ENCODE peak calls at places on chromosomes 1 and 21, in six cellular contexts. A is suprapubic skin, C is lung, G is psoas muscle, D is IMR-90, U is sigmoid colon. N is an unnamed sample. For H3K4me1, the result is how much of the 10 kb centered on the place peaks cover.

GRCh38 chr1:48851638-48852037 is 74.9 kb upstream of the BEND5 start:
- DNase-seq in U (no peak), G (no peak), D (no peak), A (no peak), C (no peak), N (no peak)

GRCh38 chr1:30329802-30330557 is 393.4 kb downstream of the MATN1 start:
- DNase-seq in U (no peak), A (no peak), C (peak), G (no peak), D (no peak), N (no peak)

GRCh38 chr1:208149776-208150514 is 94.2 kb downstream of the PLXNA2 start:
- DNase-seq in U (peak), G (no peak), C (no peak), D (no peak), A (no peak), N (no peak)

GRCh38 chr1:39995973-39996393 is 41.0 kb downstream of the MFSD2A start:
- DNase-seq in D (no peak), G (no peak), C (no peak), A (no peak), U (no peak), N (no peak)

GRCh38 chr1:110829955-110830553 is 42.9 kb upstream of the CD53 start:
- DNase-seq in U (no peak), G (no peak), A (no peak), C (no peak), D (peak), N (no peak)

GRCh38 chr1:111030590-111030989 is 66.9 kb upstream of the LRIF1 start:
- DNase-seq in U (no peak), C (peak), D (peak), A (no peak), G (no peak), N (no peak)

GRCh38 chr1:160522622-160523345 is at the start of gene SLAMF6:
- DNase-seq in G (no peak), D (no peak), C (no peak), A (no peak), U (no peak), N (no peak)

GRCh38 chr1:27137544-27138075 is 17.3 kb downstream of the SLC9A1 start:
- DNase-seq in G (peak), C (peak), U (no peak), A (peak), D (no peak), N (no peak)

GRCh38 chr21:43269981-43270670 is 101.3 kb downstream of the CRYAA start:
- DNase-seq in U (no peak), C (no peak), D (no peak), A (no peak), G (no peak), N (no peak)

GRCh38 chr1:24929091-24929875 is 793 bp downstream of the RUNX3 start:
- DNase-seq in U (peak), A (no peak), C (no peak), G (no peak), D (no peak), N (no peak)

GRCh38 chr1:26327956-26328362 is 10.2 kb downstream of the CD52 start:
- DNase-seq in C (no peak), G (no peak), D (no peak), U (no peak), A (no peak), N (no peak)

GRCh38 chr21:46503922-46504539 is 45.3 kb downstream of the DIP2A start:
- DNase-seq in C (no peak), A (no peak), G (no peak), U (no peak), D (no peak), N (no peak)

GRCh38 chr1:9229549-9229948 is 5.0 kb upstream of the H6PD start:
- DNase-seq in A (no peak), C (no peak), D (no peak), G (peak), U (no peak), N (no peak)

GRCh38 chr1:195030793-195031192 is 1577.4 kb downstream of the KCNT2 start:
- DNase-seq in U (no peak), D (no peak), G (no peak), C (no peak), A (no peak), N (no peak)

GRCh38 chr1:202038688-202039346 is 28.4 kb downstream of the ELF3 start:
- DNase-seq in U (no peak), D (no peak), A (no peak), C (no peak), G (no peak), N (no peak)

GRCh38 chr1:110003747-110004428 is 19.3 kb downstream of the AHCYL1 start:
- DNase-seq in A (peak), G (peak), C (peak), D (peak), U (peak), N (peak)

GRCh38 chr1:232728507-232729263 is 76.5 kb upstream of the MAP10 start:
- DNase-seq in G (no peak), U (no peak), A (no peak), C (no peak), D (peak), N (peak)

GRCh38 chr1:21294266-21295058 is 4.2 kb upstream of the ECE1 start:
- DNase-seq in G (no peak), A (no peak), U (no peak), D (no peak), C (peak), N (no peak)

GRCh38 chr1:67830226-67830625 is 3.0 kb downstream of the GNG12 start:
- DNase-seq in D (no peak), U (no peak), G (no peak), A (no peak), C (no peak), N (no peak)

GRCh38 chr1:218350022-218350525 is 4.9 kb downstream of the TGFB2 start:
- DNase-seq in A (no peak), G (no peak), D (no peak), U (no peak), C (no peak), N (no peak)
- H3K4me3 ChIP-seq in A (peak), G (peak), D (peak), U (peak), C (no peak), N (no peak)

GRCh38 chr21:17238468-17238867 is 274.4 kb upstream of the CXADR start:
- DNase-seq in C (no peak), A (no peak), G (no peak), U (no peak), D (no peak), N (no peak)
- H3K4me1 ChIP-seq in C (under half), A (under half), G (under half), U (under half), D (under half), N (under half)

GRCh38 chr21:23936224-23936623 is 1671.1 kb downstream of the MRPL39 start:
- DNase-seq in A (no peak), C (no peak), G (no peak), U (no peak), D (peak), N (no peak)
- H3K4me3 ChIP-seq in A (no peak), C (no peak), G (no peak), U (no peak), D (no peak), N (no peak)

DNA sequence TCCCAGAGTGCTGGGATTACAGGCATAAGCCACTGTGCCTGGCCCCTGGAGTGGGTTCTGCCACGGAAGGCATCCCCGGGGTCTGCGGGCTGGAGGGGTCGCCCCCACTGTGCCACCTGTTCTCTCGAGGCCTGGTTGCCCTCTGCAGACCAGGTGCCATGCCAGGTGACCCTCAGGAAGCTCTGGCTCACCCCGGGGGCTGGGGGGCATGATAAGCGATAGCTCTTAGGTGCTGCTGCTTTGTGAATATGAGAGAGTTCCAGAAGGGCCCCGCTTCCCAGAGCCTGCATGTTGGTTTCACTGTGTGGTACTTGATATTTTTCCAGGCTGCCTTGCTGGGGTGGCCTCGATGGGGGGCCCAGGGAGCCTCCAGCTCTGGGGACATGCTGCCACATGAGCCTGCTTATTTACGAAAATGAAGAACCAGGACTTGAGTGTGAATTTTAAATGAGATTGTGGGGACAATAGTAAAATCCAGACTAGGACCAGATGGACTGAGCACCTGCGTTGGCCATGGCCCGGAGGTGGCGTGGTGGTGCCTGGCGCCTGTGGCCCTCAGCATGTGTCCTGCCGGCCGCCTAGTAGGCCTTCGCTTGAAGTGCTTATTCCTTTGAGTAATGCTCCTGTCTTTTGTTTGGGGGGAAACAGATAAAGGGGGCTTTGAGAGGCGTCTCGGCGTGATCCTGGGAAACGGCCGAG is 7.3 kb downstream of the SKI start:
- DNase-seq in A (no peak), D (no peak), G (no peak), C (no peak), U (no peak), N (no peak)
- H3K4me1 ChIP-seq in A (half or more), D (half or more), G (half or more), C (under half), U (half or more), N (half or more)

GRCh38 chr21:34018910-34019309 is 54.5 kb upstream of the MRPS6 start:
- DNase-seq in D (no peak), U (no peak), A (no peak), C (no peak), G (no peak), N (no peak)
- H3K4me3 ChIP-seq in D (no peak), U (no peak), A (no peak), C (no peak), G (no peak), N (no peak)

GRCh38 chr1:206109718-206110117 is 7.5 kb downstream of the AVPR1B start:
- DNase-seq in G (no peak), U (no peak), D (no peak), C (no peak), A (no peak), N (no peak)

GRCh38 chr1:206110161-206110560 is 7.0 kb downstream of the AVPR1B start:
- DNase-seq in A (no peak), D (no peak), G (no peak), C (no peak), U (no peak), N (no peak)

GRCh38 chr1:206111528-206111927 is 5.7 kb downstream of the AVPR1B start:
- DNase-seq in C (no peak), A (no peak), U (no peak), G (no peak), D (no peak), N (no peak)

GRCh38 chr1:206112600-206113301 is 4.4 kb downstream of the AVPR1B start:
- DNase-seq in C (peak), G (no peak), A (no peak), U (no peak), D (no peak), N (no peak)

GRCh38 chr1:206110820-206111219 is 6.4 kb downstream of the AVPR1B start:
- DNase-seq in A (no peak), G (no peak), D (no peak), U (no peak), C (no peak), N (no peak)
- H3K4me1 ChIP-seq in A (under half), G (under half), D (under half), U (under half), C (under half), N (under half)

GRCh38 chr1:89276690-89277089 is 4.0 kb upstream of the GBP5 start:
- DNase-seq in C (no peak), A (no peak), G (no peak), D (no peak), U (no peak), N (no peak)

GRCh38 chr1:89274431-89274857 is 1.8 kb upstream of the GBP5 start:
- DNase-seq in G (no peak), U (no peak), D (peak), C (no peak), A (no peak), N (no peak)

GRCh38 chr1:89273324-89273778 is 691 bp upstream of the GBP5 start:
- DNase-seq in C (no peak), A (no peak), D (no peak), U (no peak), G (peak), N (no peak)

GRCh38 chr1:89277725-89278124 is 5.1 kb upstream of the GBP5 start:
- DNase-seq in U (no peak), C (no peak), A (no peak), D (no peak), G (no peak), N (no peak)

GRCh38 chr1:89279011-89279466 is 6.4 kb upstream of the GBP5 start:
- DNase-seq in C (no peak), D (no peak), A (no peak), U (no peak), G (no peak), N (no peak)
- H3K4me3 ChIP-seq in C (no peak), D (no peak), A (no peak), U (no peak), G (no peak), N (no peak)

DNA sequence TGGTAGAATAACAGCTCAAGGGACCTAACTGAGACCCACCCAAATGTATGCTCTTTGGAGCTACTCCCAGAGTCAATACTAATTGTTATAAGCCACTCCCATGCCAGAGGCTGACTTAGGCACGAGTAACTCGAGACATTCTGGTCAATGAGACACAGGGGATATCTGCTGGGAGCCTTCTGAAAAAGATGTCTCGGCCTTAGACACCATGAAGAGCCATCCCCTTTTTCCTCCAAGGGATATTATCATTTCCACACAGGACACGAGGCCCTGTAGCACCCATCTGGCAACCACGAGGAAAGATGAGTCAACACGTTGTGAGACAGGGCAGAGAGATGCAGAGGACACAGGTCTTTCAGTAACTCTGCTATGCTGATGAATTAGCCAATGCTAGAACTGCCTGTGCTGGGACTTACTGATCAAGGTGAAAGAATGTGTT is 30.7 kb downstream of the ITPKB start:
- DNase-seq in G (no peak), U (peak), D (peak), A (no peak), C (no peak), N (peak)
- H3K4me1 ChIP-seq in G (under half), U (half or more), D (under half), A (under half), C (under half), N (under half)

DNA sequence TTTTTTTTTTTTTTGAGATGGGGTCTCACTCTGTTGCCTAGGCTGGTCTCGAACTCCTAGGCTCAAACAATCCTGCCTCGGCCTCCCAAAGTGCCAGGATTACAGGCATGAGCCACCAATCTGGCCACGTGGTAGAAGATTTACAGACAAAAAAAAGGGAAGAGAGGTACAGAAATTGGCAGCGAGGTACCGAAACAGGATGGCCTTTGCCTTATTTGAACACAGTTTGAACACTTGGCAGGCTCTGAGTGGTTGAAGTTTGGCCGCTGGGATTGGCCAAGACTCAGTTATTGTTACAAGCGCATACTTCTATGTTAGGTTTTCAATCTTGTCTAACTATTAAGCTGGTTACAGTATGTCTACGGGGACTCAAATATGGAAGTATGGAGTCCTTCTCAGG is 6.2 kb upstream of the AADACL4 start:
- DNase-seq in U (no peak), G (peak), C (no peak), D (no peak), A (no peak), N (no peak)
- H3K4me3 ChIP-seq in U (no peak), G (no peak), C (no peak), D (no peak), A (no peak), N (no peak)